ENCODE peak calls at places on chromosomes 6 and 20, in five cellular contexts. One of them, this sample, is unnamed.

GRCh38 chr6:128370072-128370471 is 150.3 kb downstream of the PTPRK start:
- DNase-seq in mesothelial cell of epicardium: no peak
- DNase-seq in activated naive CD8-positive, alpha-beta T cell treated with anti-CD3 and anti-CD28 coated beads, Interleukin-2, amount 50 U/mL, for 16 hours: no peak
- DNase-seq in epithelial cell of prostate: no peak
- DNase-seq in stimulated activated CD4-positive, alpha-beta T cell treated with anti-CD3 and anti-CD28 coated beads, TNF-alpha, amount 100 ng/mL, for 48 hours: no peak
- DNase-seq in this sample: no peak

GRCh38 chr20:53707341-53708102 is 113.9 kb upstream of the ZNF217 start:
- DNase-seq in mesothelial cell of epicardium: no peak
- DNase-seq in activated naive CD8-positive, alpha-beta T cell treated with anti-CD3 and anti-CD28 coated beads, Interleukin-2, amount 50 U/mL, for 16 hours: no peak
- DNase-seq in stimulated activated CD4-positive, alpha-beta T cell treated with anti-CD3 and anti-CD28 coated beads, TNF-alpha, amount 100 ng/mL, for 48 hours: no peak
- DNase-seq in epithelial cell of prostate: no peak
- DNase-seq in this sample: no peak

GRCh38 chr20:43938932-43939761 is 24.5 kb downstream of the TOX2 start:
- DNase-seq in activated naive CD8-positive, alpha-beta T cell treated with anti-CD3 and anti-CD28 coated beads, Interleukin-2, amount 50 U/mL, for 16 hours: no peak
- DNase-seq in mesothelial cell of epicardium: no peak
- DNase-seq in epithelial cell of prostate: peak
- DNase-seq in stimulated activated CD4-positive, alpha-beta T cell treated with anti-CD3 and anti-CD28 coated beads, TNF-alpha, amount 100 ng/mL, for 48 hours: no peak
- DNase-seq in this sample: no peak

GRCh38 chr6:9456241-9456658 is 958.6 kb downstream of the TFAP2A start:
- DNase-seq in epithelial cell of prostate: no peak
- DNase-seq in mesothelial cell of epicardium: no peak
- DNase-seq in stimulated activated CD4-positive, alpha-beta T cell treated with anti-CD3 and anti-CD28 coated beads, TNF-alpha, amount 100 ng/mL, for 48 hours: no peak
- DNase-seq in activated naive CD8-positive, alpha-beta T cell treated with anti-CD3 and anti-CD28 coated beads, Interleukin-2, amount 50 U/mL, for 16 hours: no peak
- DNase-seq in this sample: no peak

GRCh38 chr6:11427091-11427739 is 110.3 kb upstream of the TMEM170B start:
- DNase-seq in stimulated activated CD4-positive, alpha-beta T cell treated with anti-CD3 and anti-CD28 coated beads, TNF-alpha, amount 100 ng/mL, for 48 hours: no peak
- DNase-seq in activated naive CD8-positive, alpha-beta T cell treated with anti-CD3 and anti-CD28 coated beads, Interleukin-2, amount 50 U/mL, for 16 hours: no peak
- DNase-seq in epithelial cell of prostate: no peak
- DNase-seq in mesothelial cell of epicardium: no peak
- DNase-seq in this sample: no peak

GRCh38 chr6:148972481-148972880 is 225.7 kb downstream of the UST start:
- DNase-seq in mesothelial cell of epicardium: peak
- DNase-seq in activated naive CD8-positive, alpha-beta T cell treated with anti-CD3 and anti-CD28 coated beads, Interleukin-2, amount 50 U/mL, for 16 hours: no peak
- DNase-seq in epithelial cell of prostate: peak
- DNase-seq in stimulated activated CD4-positive, alpha-beta T cell treated with anti-CD3 and anti-CD28 coated beads, TNF-alpha, amount 100 ng/mL, for 48 hours: no peak
- DNase-seq in this sample: no peak

GRCh38 chr6:52511572-52512151 is 65.2 kb downstream of the TRAM2 start:
- DNase-seq in mesothelial cell of epicardium: no peak
- DNase-seq in activated naive CD8-positive, alpha-beta T cell treated with anti-CD3 and anti-CD28 coated beads, Interleukin-2, amount 50 U/mL, for 16 hours: no peak
- DNase-seq in epithelial cell of prostate: no peak
- DNase-seq in stimulated activated CD4-positive, alpha-beta T cell treated with anti-CD3 and anti-CD28 coated beads, TNF-alpha, amount 100 ng/mL, for 48 hours: no peak
- DNase-seq in this sample: no peak

GRCh38 chr20:63689046-63690000 is 7.1 kb upstream of the TNFRSF6B start:
- DNase-seq in activated naive CD8-positive, alpha-beta T cell treated with anti-CD3 and anti-CD28 coated beads, Interleukin-2, amount 50 U/mL, for 16 hours: no peak
- DNase-seq in stimulated activated CD4-positive, alpha-beta T cell treated with anti-CD3 and anti-CD28 coated beads, TNF-alpha, amount 100 ng/mL, for 48 hours: no peak
- DNase-seq in epithelial cell of prostate: no peak
- DNase-seq in mesothelial cell of epicardium: no peak
- DNase-seq in this sample: no peak

GRCh38 chr6:109081516-109081915 is 13.1 kb downstream of the SESN1 start:
- DNase-seq in mesothelial cell of epicardium: no peak
- DNase-seq in stimulated activated CD4-positive, alpha-beta T cell treated with anti-CD3 and anti-CD28 coated beads, TNF-alpha, amount 100 ng/mL, for 48 hours: no peak
- DNase-seq in activated naive CD8-positive, alpha-beta T cell treated with anti-CD3 and anti-CD28 coated beads, Interleukin-2, amount 50 U/mL, for 16 hours: no peak
- DNase-seq in epithelial cell of prostate: no peak
- DNase-seq in this sample: no peak

GRCh38 chr6:147506704-147507114 is 1.8 kb upstream of the SAMD5 start:
- DNase-seq in epithelial cell of prostate: no peak
- DNase-seq in activated naive CD8-positive, alpha-beta T cell treated with anti-CD3 and anti-CD28 coated beads, Interleukin-2, amount 50 U/mL, for 16 hours: no peak
- DNase-seq in mesothelial cell of epicardium: peak
- DNase-seq in stimulated activated CD4-positive, alpha-beta T cell treated with anti-CD3 and anti-CD28 coated beads, TNF-alpha, amount 100 ng/mL, for 48 hours: no peak
- DNase-seq in this sample: peak

GRCh38 chr6:33183071-33183683 is 9.1 kb downstream of the COL11A2 start:
- DNase-seq in stimulated activated CD4-positive, alpha-beta T cell treated with anti-CD3 and anti-CD28 coated beads, TNF-alpha, amount 100 ng/mL, for 48 hours: no peak
- DNase-seq in activated naive CD8-positive, alpha-beta T cell treated with anti-CD3 and anti-CD28 coated beads, Interleukin-2, amount 50 U/mL, for 16 hours: no peak
- DNase-seq in mesothelial cell of epicardium: no peak
- DNase-seq in epithelial cell of prostate: no peak
- DNase-seq in this sample: no peak

GRCh38 chr6:155100087-155100486 is 105.0 kb downstream of the TIAM2 start:
- DNase-seq in mesothelial cell of epicardium: no peak
- DNase-seq in epithelial cell of prostate: no peak
- DNase-seq in stimulated activated CD4-positive, alpha-beta T cell treated with anti-CD3 and anti-CD28 coated beads, TNF-alpha, amount 100 ng/mL, for 48 hours: no peak
- DNase-seq in activated naive CD8-positive, alpha-beta T cell treated with anti-CD3 and anti-CD28 coated beads, Interleukin-2, amount 50 U/mL, for 16 hours: no peak
- DNase-seq in this sample: no peak

GRCh38 chr20:32470025-32470861 is 112.1 kb downstream of the ASXL1 start:
- DNase-seq in mesothelial cell of epicardium: no peak
- DNase-seq in epithelial cell of prostate: no peak
- DNase-seq in stimulated activated CD4-positive, alpha-beta T cell treated with anti-CD3 and anti-CD28 coated beads, TNF-alpha, amount 100 ng/mL, for 48 hours: no peak
- DNase-seq in activated naive CD8-positive, alpha-beta T cell treated with anti-CD3 and anti-CD28 coated beads, Interleukin-2, amount 50 U/mL, for 16 hours: no peak
- DNase-seq in this sample: no peak

GRCh38 chr6:121932071-121933009 is 467.1 kb upstream of the HSF2 start:
- DNase-seq in mesothelial cell of epicardium: no peak
- DNase-seq in epithelial cell of prostate: no peak
- DNase-seq in stimulated activated CD4-positive, alpha-beta T cell treated with anti-CD3 and anti-CD28 coated beads, TNF-alpha, amount 100 ng/mL, for 48 hours: no peak
- DNase-seq in activated naive CD8-positive, alpha-beta T cell treated with anti-CD3 and anti-CD28 coated beads, Interleukin-2, amount 50 U/mL, for 16 hours: no peak
- DNase-seq in this sample: peak